ENCODE peak calls at places on chromosomes 11 and 22, in four cellular contexts. G is AG08395; N is stimulated activated CD8-positive, alpha-beta memory T cell treated with anti-CD3 and anti-CD28 coated beads, Interleukin-15, amount 100 ng/mL, for 48 hours; P is T-helper 1 cell. S is an unnamed sample.

GRCh38 chr22:45202333-45203149 is 38.2 kb downstream of the KIAA0930 start:
- DNase-seq in G (no peak), N (no peak), P (no peak), S (no peak)

GRCh38 chr11:65927904-65928397 is 8.7 kb downstream of the DRAP1 start:
- DNase-seq in G (no peak), N (peak), P (peak), S (peak)

GRCh38 chr11:24844406-24844805 is 347.6 kb downstream of the LUZP2 start:
- DNase-seq in G (no peak), N (no peak), P (no peak), S (no peak)

GRCh38 chr22:40212126-40212525 is 34.4 kb downstream of the TNRC6B start:
- DNase-seq in G (no peak), N (no peak), P (no peak), S (no peak)

GRCh38 chr11:1230121-1230455 is 7.2 kb downstream of the MUC5B start:
- DNase-seq in G (no peak), N (no peak), P (no peak), S (no peak)

GRCh38 chr11:1880746-1881441 is 10.8 kb downstream of the PRR33 start:
- DNase-seq in G (no peak), N (no peak), P (no peak), S (no peak)

GRCh38 chr11:122137081-122137793 is 21.2 kb upstream of the BLID start:
- DNase-seq in G (peak), N (no peak), P (no peak), S (peak)

GRCh38 chr11:18010977-18011586 is 1.8 kb downstream of the SERGEF start:
- DNase-seq in G (no peak), N (no peak), P (no peak), S (no peak)

GRCh38 chr11:47398011-47398410 is 10.4 kb upstream of the SLC39A13 start:
- DNase-seq in G (no peak), N (no peak), P (no peak), S (no peak)

GRCh38 chr11:83039566-83039965 is 32.1 kb downstream of the RAB30 start:
- DNase-seq in G (no peak), N (no peak), P (no peak), S (no peak)

GRCh38 chr11:104531075-104531474 is 367.1 kb upstream of the PDGFD start:
- DNase-seq in G (no peak), N (no peak), P (peak), S (peak)

GRCh38 chr22:44496844-44497217 is 1.2 kb downstream of the RTL6 start:
- DNase-seq in G (no peak), N (no peak), P (no peak), S (no peak)

GRCh38 chr11:95229199-95230053 is 1.6 kb downstream of the SESN3 start:
- DNase-seq in G (no peak), N (no peak), P (peak), S (peak)

GRCh38 chr22:49849161-49850020 is 4.3 kb upstream of the ZBED4 start:
- DNase-seq in G (no peak), N (no peak), P (no peak), S (no peak)

GRCh38 chr11:39975091-39975490 is 1484.4 kb downstream of the LRRC4C start:
- DNase-seq in G (no peak), N (no peak), P (no peak), S (no peak)

GRCh38 chr22:24962094-24962493 is 9.6 kb downstream of the KIAA1671 start:
- DNase-seq in G (no peak), N (no peak), P (no peak), S (no peak)

GRCh38 chr11:118911113-118911879 is 14.4 kb downstream of the BCL9L start:
- DNase-seq in G (no peak), N (no peak), P (no peak), S (peak)

GRCh38 chr11:47328449-47329390 is 23.8 kb downstream of the MYBPC3 start:
- DNase-seq in G (no peak), N (no peak), P (no peak), S (no peak)

GRCh38 chr22:45976351-45977002 is 485 bp downstream of the WNT7B start:
- DNase-seq in G (no peak), N (no peak), P (no peak), S (no peak)

GRCh38 chr22:42948205-42948804 is 66.6 kb downstream of the PACSIN2 start:
- DNase-seq in G (no peak), N (no peak), P (no peak), S (no peak)

GRCh38 chr11:6566704-6567370 is 36.6 kb downstream of the RRP8 start:
- DNase-seq in G (no peak), N (no peak), P (no peak), S (no peak)

GRCh38 chr11:83459802-83460201 is 173.6 kb upstream of the CCDC90B start:
- DNase-seq in G (no peak), N (no peak), P (no peak), S (no peak)

GRCh38 chr22:44256085-44256484 is 56.7 kb downstream of the SHISAL1 start:
- DNase-seq in G (no peak), N (no peak), P (no peak), S (no peak)

GRCh38 chr11:70029115-70029830 is 48.8 kb upstream of the ANO1 start:
- DNase-seq in G (no peak), N (no peak), P (no peak), S (no peak)

GRCh38 chr22:41857160-41857859 is 24.4 kb downstream of the SREBF2 start:
- DNase-seq in G (peak), N (peak), P (peak), S (peak)

GRCh38 chr11:120324932-120325810 is at the start of gene TLCD5:
- DNase-seq in G (peak), N (peak), P (peak), S (peak)

GRCh38 chr22:36220457-36220921 is 18.8 kb downstream of the APOL2 start:
- DNase-seq in G (peak), N (no peak), P (no peak), S (no peak)

GRCh38 chr22:30015229-30015797 is 65.0 kb upstream of the HORMAD2 start:
- DNase-seq in G (peak), N (no peak), P (no peak), S (peak)

GRCh38 chr11:134670961-134671370 is 258.9 kb upstream of the B3GAT1 start:
- DNase-seq in G (no peak), N (no peak), P (no peak), S (no peak)

GRCh38 chr11:125295922-125296321 is 131.4 kb downstream of the PKNOX2 start:
- DNase-seq in G (no peak), N (no peak), P (no peak), S (no peak)

GRCh38 chr22:45608763-45609180 is 62.9 kb upstream of the ATXN10 start:
- DNase-seq in G (peak), N (no peak), P (peak), S (peak)

GRCh38 chr22:42283288-42284229 is 13.1 kb upstream of the TCF20 start:
- DNase-seq in G (no peak), N (no peak), P (peak), S (peak)

GRCh38 chr22:39148727-39149535 is 3.5 kb downstream of the CBX7 start:
- DNase-seq in G (no peak), N (peak), P (peak), S (no peak)

GRCh38 chr11:83566948-83567347 is 280.8 kb upstream of the CCDC90B start:
- DNase-seq in G (peak), N (no peak), P (no peak), S (peak)

GRCh38 chr11:86755196-86755595 is 45.1 kb upstream of the PRSS23 start:
- DNase-seq in G (no peak), N (no peak), P (no peak), S (no peak)

GRCh38 chr22:46125816-46126770 is 24.2 kb upstream of the PPARA start:
- DNase-seq in G (no peak), N (no peak), P (no peak), S (no peak)

GRCh38 chr11:131036544-131036943 is 120.3 kb upstream of the SNX19 start:
- DNase-seq in G (no peak), N (no peak), P (no peak), S (peak)

GRCh38 chr22:20239951-20240773 is 28.0 kb downstream of the RTN4R start:
- DNase-seq in G (no peak), N (no peak), P (no peak), S (peak)

GRCh38 chr22:22669093-22669492 is 24.7 kb downstream of the GGTLC2 start:
- DNase-seq in G (no peak), N (no peak), P (no peak), S (no peak)

S was measured in foreskin fibroblast.